ENCODE peak calls at places on chromosome 7, in nine cellular contexts. K is T-helper 2 cell, J is neuronal stem cell, U is B cell, S is cardiac muscle cell, R is ELF-1, O is AG04450, A is amniotic epithelial cell, Q is astrocyte. X is an unnamed sample.

GRCh38 chr7:124276005-124276606 is 243.2 kb upstream of the TMEM229A start:
- DNase-seq in K (no peak), J (no peak), U (no peak), S (peak), R (peak), O (no peak), A (peak), Q (no peak), X (no peak)

GRCh38 chr7:105024734-105025133 is 10.7 kb downstream of the KMT2E start:
- DNase-seq in K (no peak), J (no peak), U (no peak), S (peak), R (no peak), O (peak), A (no peak), Q (peak), X (no peak)

GRCh38 chr7:44559485-44559884 is 14.2 kb downstream of the DDX56 start:
- DNase-seq in K (no peak), J (no peak), U (no peak), S (no peak), R (no peak), O (no peak), A (no peak), Q (no peak), X (no peak)

GRCh38 chr7:107934991-107935770 is 44.2 kb downstream of the DLD start:
- DNase-seq in K (no peak), J (no peak), U (no peak), S (no peak), R (no peak), O (no peak), A (no peak), Q (peak), X (no peak)

GRCh38 chr7:17005277-17005676 is 123.5 kb upstream of the AGR3 start:
- DNase-seq in K (no peak), J (no peak), U (no peak), S (peak), R (no peak), O (no peak), A (no peak), Q (no peak), X (no peak)

GRCh38 chr7:16234493-16235151 is 186.7 kb downstream of the CRPPA start:
- DNase-seq in K (no peak), J (no peak), U (no peak), S (no peak), R (no peak), O (no peak), A (no peak), Q (no peak), X (no peak)

GRCh38 chr7:1112625-1113547 is 25.0 kb downstream of the GPER1 start:
- DNase-seq in K (no peak), J (no peak), U (no peak), S (no peak), R (no peak), O (no peak), A (no peak), Q (no peak), X (no peak)

GRCh38 chr7:20223356-20223755 is 6.2 kb upstream of the MACC1 start:
- DNase-seq in K (no peak), J (no peak), U (no peak), S (no peak), R (no peak), O (no peak), A (peak), Q (peak), X (no peak)

GRCh38 chr7:136807598-136807997 is 60.9 kb upstream of the CHRM2 start:
- DNase-seq in K (no peak), J (no peak), U (no peak), S (no peak), R (no peak), O (no peak), A (peak), Q (no peak), X (no peak)

GRCh38 chr7:115511330-115511729 is 519.2 kb downstream of the TFEC start:
- DNase-seq in K (no peak), J (no peak), U (no peak), S (no peak), R (no peak), O (no peak), A (no peak), Q (no peak), X (no peak)

GRCh38 chr7:2214636-2215035 is 18.1 kb downstream of the MAD1L1 start:
- DNase-seq in K (no peak), J (no peak), U (no peak), S (no peak), R (no peak), O (no peak), A (no peak), Q (no peak), X (no peak)

GRCh38 chr7:155858521-155859061 is 46.3 kb upstream of the SHH start:
- DNase-seq in K (no peak), J (no peak), U (no peak), S (peak), R (no peak), O (no peak), A (no peak), Q (peak), X (no peak)

X was measured in brain pericyte.